ENCODE peak calls at places on chromosome 2, in four cellular contexts. P is tibial artery, T is adrenal gland, C is upper lobe of left lung. O is an unnamed sample.

GRCh38 chr2:202944403-202944802 is 32.3 kb downstream of the CARF start:
- DNase-seq in P (no peak), T (no peak), C (no peak), O (no peak)

GRCh38 chr2:222241054-222241453 is 57.7 kb downstream of the PAX3 start:
- DNase-seq in P (no peak), T (no peak), C (no peak), O (no peak)

GRCh38 chr2:10885479-10885863 is 26.3 kb upstream of the KCNF1 start:
- DNase-seq in P (no peak), T (no peak), C (no peak), O (no peak)

GRCh38 chr2:54641988-54642387 is 81.5 kb upstream of the EML6 start:
- DNase-seq in P (no peak), T (peak; percentile 72), C (no peak), O (no peak)

GRCh38 chr2:236862961-236863728 is 222.5 kb upstream of the COPS8 start:
- DNase-seq in P (no peak), T (no peak), C (no peak), O (peak; percentile 43)

GRCh38 chr2:222844323-222844722 is 16.5 kb upstream of the ACSL3 start:
- DNase-seq in P (peak; percentile 21), T (no peak), C (peak; percentile 30), O (no peak)

GRCh38 chr2:10028407-10028987 is 14.9 kb upstream of the KLF11 start:
- DNase-seq in P (no peak), T (no peak), C (no peak), O (no peak)

GRCh38 chr2:127612111-127612822 is 33.7 kb upstream of the GPR17 start:
- DNase-seq in P (no peak), T (no peak), C (peak; percentile 12), O (peak; percentile 28)

GRCh38 chr2:239540174-239540573 is 139.4 kb upstream of the HDAC4 start:
- DNase-seq in P (no peak), T (no peak), C (no peak), O (no peak)

GRCh38 chr2:230602562-230603230 is 109.9 kb upstream of the CAB39 start:
- DNase-seq in P (no peak), T (no peak), C (peak; percentile 34), O (no peak)

GRCh38 chr2:161415041-161415440 is 1.1 kb upstream of the TBR1 start:
- DNase-seq in P (no peak), T (no peak), C (no peak), O (no peak)

GRCh38 chr2:186129767-186130581 is 356.1 kb upstream of the ZC3H15 start:
- DNase-seq in P (no peak), T (no peak), C (no peak), O (no peak)

GRCh38 chr2:137050949-137051348 is 285.6 kb downstream of the THSD7B start:
- DNase-seq in P (no peak), T (no peak), C (no peak), O (no peak)

GRCh38 chr2:120740375-120740764 is 4.7 kb downstream of the GLI2 start:
- DNase-seq in P (no peak), T (no peak), C (no peak), O (no peak)

GRCh38 chr2:65198737-65199136 is 28.9 kb upstream of the ACTR2 start:
- DNase-seq in P (no peak), T (peak; percentile 48), C (no peak), O (no peak)

GRCh38 chr2:230898016-230898415 is 27.0 kb downstream of the GPR55 start:
- DNase-seq in P (no peak), T (no peak), C (peak; percentile 8), O (peak; percentile 61)

GRCh38 chr2:86072271-86072858 is 33.3 kb downstream of the POLR1A start:
- DNase-seq in P (peak; percentile 87), T (peak; percentile 92), C (peak; percentile 69), O (peak; percentile 93)

GRCh38 chr2:240247868-240248820 is 107.7 kb upstream of the OTOS start:
- DNase-seq in P (no peak), T (no peak), C (no peak), O (no peak)

GRCh38 chr2:15241208-15241607 is 319.9 kb downstream of the NBAS start:
- DNase-seq in P (no peak), T (no peak), C (no peak), O (no peak)

GRCh38 chr2:101745711-101746694 is 48.5 kb downstream of the MAP4K4 start:
- DNase-seq in P (no peak), T (no peak), C (no peak), O (no peak)

GRCh38 chr2:20198001-20198400 is 26.9 kb downstream of the SDC1 start:
- DNase-seq in P (no peak), T (no peak), C (peak; percentile 94), O (no peak)

GRCh38 chr2:102703748-102704147 is 58.1 kb upstream of the TMEM182 start:
- DNase-seq in P (no peak), T (no peak), C (no peak), O (no peak)

GRCh38 chr2:145483854-145484253 is 963.9 kb upstream of the ZEB2 start:
- DNase-seq in P (no peak), T (no peak), C (no peak), O (no peak)

GRCh38 chr2:223196331-223196730 is 144.3 kb downstream of the KCNE4 start:
- DNase-seq in P (no peak), T (no peak), C (no peak), O (no peak)

GRCh38 chr2:18623782-18624181 is 34.4 kb upstream of the NT5C1B start:
- DNase-seq in P (no peak), T (no peak), C (no peak), O (no peak)

GRCh38 chr2:47070920-47071824 is 83.9 kb downstream of the STPG4 start:
- DNase-seq in P (peak; percentile 89), T (peak; percentile 87), C (peak; percentile 85), O (peak; percentile 40)
- H3K4me1 ChIP-seq in P (peaks cover 76% of the 10 kb centered on the region), T (peaks cover 91% of the 10 kb centered on the region), C (peaks cover 79% of the 10 kb centered on the region), O (peaks cover 32% of the 10 kb centered on the region)

DNA sequence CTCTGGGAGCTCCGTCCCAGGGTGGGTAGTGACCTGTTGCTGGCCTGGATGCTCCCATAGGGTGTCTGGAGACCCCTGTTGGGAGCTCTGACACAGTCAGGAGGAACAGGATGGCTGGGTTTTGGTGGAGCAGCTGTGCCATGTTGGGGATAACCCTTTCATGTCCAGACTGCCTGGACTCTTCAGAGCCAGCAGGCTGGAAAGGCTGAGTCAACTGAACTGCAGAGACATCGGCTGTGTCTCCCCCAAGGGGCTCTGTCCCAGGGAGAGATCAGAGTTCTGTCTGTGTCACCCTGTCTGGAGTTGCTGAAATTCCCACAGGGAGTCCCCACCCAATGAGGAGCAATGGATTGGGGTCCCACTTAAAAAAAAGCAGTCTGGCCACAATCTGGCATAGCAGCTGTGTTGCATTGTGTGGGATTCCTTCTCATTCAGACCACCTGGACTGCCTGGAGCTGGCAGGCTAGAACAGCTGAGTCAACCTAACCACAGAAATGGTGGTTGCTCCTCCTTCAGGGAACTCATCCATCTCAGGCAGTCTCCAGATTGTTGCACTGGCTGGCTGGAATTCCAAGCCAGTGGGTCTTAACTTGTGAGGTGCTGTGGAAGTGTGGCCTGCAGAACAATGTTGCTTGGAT is 37.2 kb downstream of the AGPS start:
- DNase-seq in P (no peak), T (no peak), C (no peak), O (no peak)
- H3K36me3 ChIP-seq in P (peaks cover 37% of the 10 kb centered on the region), T (no peaks in the 10 kb centered on the region), C (peaks cover 2% of the 10 kb centered on the region), O (peaks cover 26% of the 10 kb centered on the region)

GRCh38 chr2:115084446-115084845 is 642.0 kb downstream of the DPP10 start:
- DNase-seq in P (no peak), T (no peak), C (no peak), O (no peak)

GRCh38 chr2:115083711-115084110 is 641.3 kb downstream of the DPP10 start:
- DNase-seq in P (no peak), T (no peak), C (no peak), O (no peak)

GRCh38 chr2:115077594-115077993 is 635.2 kb downstream of the DPP10 start:
- DNase-seq in P (no peak), T (no peak), C (no peak), O (no peak)

DNA sequence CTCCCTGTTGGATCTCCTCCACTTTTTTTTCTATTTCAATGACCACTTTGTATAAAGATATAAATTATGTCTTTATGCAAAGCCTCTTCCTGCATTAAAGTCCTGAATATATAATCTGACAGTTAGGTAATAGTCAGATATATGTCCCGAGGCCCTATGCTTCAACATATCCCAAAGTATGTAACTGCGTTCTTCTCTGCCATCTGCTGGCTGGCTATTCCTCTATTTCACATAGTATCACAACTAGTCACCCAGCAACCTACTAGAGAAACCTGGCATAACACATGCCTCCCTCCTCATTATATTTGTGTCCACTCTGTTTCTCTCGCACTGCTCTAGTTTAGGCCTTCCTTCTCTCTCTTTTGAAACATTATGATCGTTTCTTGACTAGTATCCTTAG is 640.8 kb downstream of the DPP10 start:
- DNase-seq in P (no peak), T (no peak), C (no peak), O (no peak)
- TF ChIP-seq CTCF in P (no peak), T (no peak), C (no peak), O (no peak)

GRCh38 chr2:172097557-172098131 is 5.1 kb downstream of the DLX2 start:
- DNase-seq in P (no peak), T (no peak), C (no peak), O (no peak)
- H3K4me1 ChIP-seq in P (peaks cover 73% of the 10 kb centered on the region), T (peaks cover 58% of the 10 kb centered on the region), C (peaks cover 70% of the 10 kb centered on the region), O (peaks cover 31% of the 10 kb centered on the region)

GRCh38 chr2:233840520-233840919 is 13.8 kb downstream of the HJURP start:
- DNase-seq in P (no peak), T (no peak), C (no peak), O (no peak)
- H3K36me3 ChIP-seq in P (no peaks in the 10 kb centered on the region), T (no peaks in the 10 kb centered on the region), C (no peaks in the 10 kb centered on the region), O (no peaks in the 10 kb centered on the region)

GRCh38 chr2:98298685-98299180 is 47.5 kb upstream of the CNGA3 start:
- DNase-seq in P (no peak), T (no peak), C (no peak), O (no peak)

GRCh38 chr2:98296435-98296834 is 49.8 kb upstream of the CNGA3 start:
- DNase-seq in P (no peak), T (no peak), C (no peak), O (no peak)

GRCh38 chr2:98299506-98299905 is 46.8 kb upstream of the CNGA3 start:
- DNase-seq in P (no peak), T (no peak), C (no peak), O (no peak)

GRCh38 chr2:98295721-98296414 is 50.4 kb upstream of the CNGA3 start:
- DNase-seq in P (no peak), T (no peak), C (no peak), O (no peak)

DNA sequence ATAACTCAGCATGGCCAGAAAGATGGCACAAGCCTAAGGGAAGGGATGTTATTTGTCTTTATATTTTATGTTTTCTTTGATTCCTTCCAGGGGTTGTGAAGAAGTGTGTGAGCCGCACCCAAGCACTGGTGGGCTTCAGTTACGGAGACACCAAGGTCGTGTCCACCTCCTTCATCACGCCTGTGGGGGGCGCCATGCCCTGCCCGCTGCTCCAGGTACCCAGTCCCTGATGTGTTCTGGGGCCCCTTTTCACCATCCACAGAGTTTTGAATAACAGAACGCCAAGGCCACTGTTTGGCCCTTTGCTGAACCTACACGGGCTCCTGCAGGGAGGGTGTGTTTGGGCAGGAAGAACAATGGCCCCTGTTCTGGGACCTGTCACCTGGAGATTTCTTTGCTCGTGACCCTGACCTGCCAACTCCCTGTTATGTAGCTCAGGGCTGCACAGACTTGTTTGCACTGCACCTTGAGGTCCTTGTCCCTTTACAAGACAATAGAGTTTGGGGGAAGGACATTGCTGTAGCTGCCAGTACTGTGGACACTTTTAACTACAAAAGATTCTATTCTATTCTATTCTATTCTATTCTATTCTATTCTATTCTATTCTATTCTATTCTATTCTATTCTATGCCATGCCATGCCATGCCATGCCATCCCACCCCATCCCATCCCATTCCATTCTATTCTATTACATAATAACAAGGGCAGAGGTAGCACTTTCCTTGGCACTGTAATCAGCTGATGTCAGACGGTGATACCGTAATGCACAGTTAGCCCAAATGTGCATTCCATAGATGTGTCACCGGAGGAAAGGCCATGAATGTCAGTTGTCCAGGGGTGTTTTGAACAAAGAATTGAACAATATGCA is 48.2 kb upstream of the CNGA3 start:
- DNase-seq in P (no peak), T (no peak), C (no peak), O (no peak)
- TF ChIP-seq CTCF in P (no peak), T (no peak), C (no peak), O (no peak)